ENCODE peak calls at places on chromosomes 5 and 9, in seven cellular contexts. One of them, this sample, is unnamed.

GRCh38 chr9:5608298-5609254 is 20.3 kb upstream of the RIC1 start:
- DNase-seq in cardiac muscle cell: peak
- DNase-seq in cardiac fibroblast: peak
- DNase-seq in right atrium auricular region: no peak
- DNase-seq in fibroblast of lung: peak
- DNase-seq in AG09309: no peak
- DNase-seq in CD8-positive, alpha-beta T cell: no peak
- DNase-seq in this sample: no peak

GRCh38 chr5:167294861-167295685 is 996.4 kb upstream of the WWC1 start:
- DNase-seq in cardiac muscle cell: peak
- DNase-seq in cardiac fibroblast: peak
- DNase-seq in right atrium auricular region: no peak
- DNase-seq in fibroblast of lung: peak
- DNase-seq in AG09309: peak
- DNase-seq in CD8-positive, alpha-beta T cell: no peak
- DNase-seq in this sample: peak

GRCh38 chr9:37935106-37935505 is 31.2 kb upstream of the SLC25A51 start:
- DNase-seq in cardiac muscle cell: no peak
- DNase-seq in cardiac fibroblast: no peak
- DNase-seq in right atrium auricular region: no peak
- DNase-seq in fibroblast of lung: no peak
- DNase-seq in AG09309: no peak
- DNase-seq in CD8-positive, alpha-beta T cell: no peak
- DNase-seq in this sample: no peak

GRCh38 chr9:28927711-28928110 is 1354.4 kb upstream of the C9orf72 start:
- DNase-seq in cardiac muscle cell: no peak
- DNase-seq in cardiac fibroblast: no peak
- DNase-seq in right atrium auricular region: no peak
- DNase-seq in fibroblast of lung: no peak
- DNase-seq in AG09309: no peak
- DNase-seq in CD8-positive, alpha-beta T cell: no peak
- DNase-seq in this sample: no peak

GRCh38 chr9:35001803-35002502 is 12.4 kb downstream of the DNAJB5 start:
- DNase-seq in cardiac muscle cell: no peak
- DNase-seq in cardiac fibroblast: peak
- DNase-seq in right atrium auricular region: peak
- DNase-seq in fibroblast of lung: no peak
- DNase-seq in AG09309: no peak
- DNase-seq in CD8-positive, alpha-beta T cell: no peak
- DNase-seq in this sample: no peak

GRCh38 chr5:96254980-96255681 is 177.9 kb downstream of the PCSK1 start:
- DNase-seq in cardiac muscle cell: peak
- DNase-seq in cardiac fibroblast: peak
- DNase-seq in right atrium auricular region: no peak
- DNase-seq in fibroblast of lung: peak
- DNase-seq in AG09309: peak
- DNase-seq in CD8-positive, alpha-beta T cell: no peak
- DNase-seq in this sample: peak

GRCh38 chr5:15752886-15753285 is 252.9 kb downstream of the FBXL7 start:
- DNase-seq in cardiac muscle cell: peak
- DNase-seq in cardiac fibroblast: peak
- DNase-seq in right atrium auricular region: no peak
- DNase-seq in fibroblast of lung: peak
- DNase-seq in AG09309: no peak
- DNase-seq in CD8-positive, alpha-beta T cell: no peak
- DNase-seq in this sample: peak

GRCh38 chr9:97808972-97809371 is 44.1 kb upstream of the FOXE1 start:
- DNase-seq in cardiac muscle cell: peak
- DNase-seq in cardiac fibroblast: peak
- DNase-seq in right atrium auricular region: no peak
- DNase-seq in fibroblast of lung: no peak
- DNase-seq in AG09309: no peak
- DNase-seq in CD8-positive, alpha-beta T cell: no peak
- DNase-seq in this sample: no peak

GRCh38 chr9:135083241-135083810 is 4.1 kb upstream of the OLFM1 start:
- DNase-seq in cardiac muscle cell: no peak
- DNase-seq in cardiac fibroblast: no peak
- DNase-seq in right atrium auricular region: no peak
- DNase-seq in fibroblast of lung: no peak
- DNase-seq in AG09309: no peak
- DNase-seq in CD8-positive, alpha-beta T cell: no peak
- DNase-seq in this sample: no peak

GRCh38 chr5:38557309-38557710 is 864 bp upstream of the LIFR start:
- DNase-seq in cardiac muscle cell: no peak
- DNase-seq in cardiac fibroblast: no peak
- DNase-seq in right atrium auricular region: no peak
- DNase-seq in fibroblast of lung: no peak
- DNase-seq in AG09309: no peak
- DNase-seq in CD8-positive, alpha-beta T cell: no peak
- DNase-seq in this sample: no peak

GRCh38 chr9:129472651-129473102 is 148.2 kb downstream of the C9orf50 start:
- DNase-seq in cardiac muscle cell: no peak
- DNase-seq in cardiac fibroblast: no peak
- DNase-seq in right atrium auricular region: no peak
- DNase-seq in fibroblast of lung: no peak
- DNase-seq in AG09309: no peak
- DNase-seq in CD8-positive, alpha-beta T cell: no peak
- DNase-seq in this sample: no peak

GRCh38 chr9:2132484-2133082 is 117.4 kb downstream of the SMARCA2 start:
- DNase-seq in cardiac muscle cell: peak
- DNase-seq in cardiac fibroblast: peak
- DNase-seq in right atrium auricular region: no peak
- DNase-seq in fibroblast of lung: peak
- DNase-seq in AG09309: peak
- DNase-seq in CD8-positive, alpha-beta T cell: no peak
- DNase-seq in this sample: no peak

GRCh38 chr5:68177676-68178075 is 37.9 kb upstream of the PIK3R1 start:
- DNase-seq in cardiac muscle cell: no peak
- DNase-seq in cardiac fibroblast: no peak
- DNase-seq in right atrium auricular region: no peak
- DNase-seq in fibroblast of lung: no peak
- DNase-seq in AG09309: no peak
- DNase-seq in CD8-positive, alpha-beta T cell: no peak
- DNase-seq in this sample: no peak

GRCh38 chr5:135108992-135109391 is 75.0 kb upstream of the PITX1 start:
- DNase-seq in cardiac muscle cell: no peak
- DNase-seq in cardiac fibroblast: no peak
- DNase-seq in right atrium auricular region: no peak
- DNase-seq in fibroblast of lung: no peak
- DNase-seq in AG09309: no peak
- DNase-seq in CD8-positive, alpha-beta T cell: no peak
- DNase-seq in this sample: no peak

GRCh38 chr9:85171163-85171562 is 501.6 kb downstream of the NTRK2 start:
- DNase-seq in cardiac muscle cell: no peak
- DNase-seq in cardiac fibroblast: no peak
- DNase-seq in right atrium auricular region: no peak
- DNase-seq in fibroblast of lung: no peak
- DNase-seq in AG09309: no peak
- DNase-seq in CD8-positive, alpha-beta T cell: no peak
- DNase-seq in this sample: no peak

GRCh38 chr5:115151208-115151805 is 18.4 kb downstream of the TRIM36 start:
- DNase-seq in cardiac muscle cell: no peak
- DNase-seq in cardiac fibroblast: no peak
- DNase-seq in right atrium auricular region: no peak
- DNase-seq in fibroblast of lung: no peak
- DNase-seq in AG09309: no peak
- DNase-seq in CD8-positive, alpha-beta T cell: no peak
- DNase-seq in this sample: no peak

GRCh38 chr5:79849486-79850315 is 141.4 kb downstream of the MTX3 start:
- DNase-seq in cardiac muscle cell: no peak
- DNase-seq in cardiac fibroblast: no peak
- DNase-seq in right atrium auricular region: no peak
- DNase-seq in fibroblast of lung: no peak
- DNase-seq in AG09309: no peak
- DNase-seq in CD8-positive, alpha-beta T cell: no peak
- DNase-seq in this sample: no peak

GRCh38 chr5:114237766-114238165 is 124.1 kb upstream of the KCNN2 start:
- DNase-seq in cardiac muscle cell: peak
- DNase-seq in cardiac fibroblast: peak
- DNase-seq in right atrium auricular region: no peak
- DNase-seq in fibroblast of lung: peak
- DNase-seq in AG09309: no peak
- DNase-seq in CD8-positive, alpha-beta T cell: no peak
- DNase-seq in this sample: peak

GRCh38 chr9:127837346-127837745 is 17.1 kb downstream of the ENG start:
- DNase-seq in cardiac muscle cell: peak
- DNase-seq in cardiac fibroblast: peak
- DNase-seq in right atrium auricular region: no peak
- DNase-seq in fibroblast of lung: no peak
- DNase-seq in AG09309: no peak
- DNase-seq in CD8-positive, alpha-beta T cell: no peak
- DNase-seq in this sample: peak

GRCh38 chr9:127833555-127833954 is 20.9 kb downstream of the ENG start:
- DNase-seq in cardiac muscle cell: peak
- DNase-seq in cardiac fibroblast: peak
- DNase-seq in right atrium auricular region: no peak
- DNase-seq in fibroblast of lung: peak
- DNase-seq in AG09309: no peak
- DNase-seq in CD8-positive, alpha-beta T cell: no peak
- DNase-seq in this sample: no peak

GRCh38 chr9:127835930-127836586 is 18.4 kb downstream of the ENG start:
- DNase-seq in cardiac muscle cell: peak
- DNase-seq in cardiac fibroblast: peak
- DNase-seq in right atrium auricular region: no peak
- DNase-seq in fibroblast of lung: peak
- DNase-seq in AG09309: no peak
- DNase-seq in CD8-positive, alpha-beta T cell: no peak
- DNase-seq in this sample: no peak

DNA sequence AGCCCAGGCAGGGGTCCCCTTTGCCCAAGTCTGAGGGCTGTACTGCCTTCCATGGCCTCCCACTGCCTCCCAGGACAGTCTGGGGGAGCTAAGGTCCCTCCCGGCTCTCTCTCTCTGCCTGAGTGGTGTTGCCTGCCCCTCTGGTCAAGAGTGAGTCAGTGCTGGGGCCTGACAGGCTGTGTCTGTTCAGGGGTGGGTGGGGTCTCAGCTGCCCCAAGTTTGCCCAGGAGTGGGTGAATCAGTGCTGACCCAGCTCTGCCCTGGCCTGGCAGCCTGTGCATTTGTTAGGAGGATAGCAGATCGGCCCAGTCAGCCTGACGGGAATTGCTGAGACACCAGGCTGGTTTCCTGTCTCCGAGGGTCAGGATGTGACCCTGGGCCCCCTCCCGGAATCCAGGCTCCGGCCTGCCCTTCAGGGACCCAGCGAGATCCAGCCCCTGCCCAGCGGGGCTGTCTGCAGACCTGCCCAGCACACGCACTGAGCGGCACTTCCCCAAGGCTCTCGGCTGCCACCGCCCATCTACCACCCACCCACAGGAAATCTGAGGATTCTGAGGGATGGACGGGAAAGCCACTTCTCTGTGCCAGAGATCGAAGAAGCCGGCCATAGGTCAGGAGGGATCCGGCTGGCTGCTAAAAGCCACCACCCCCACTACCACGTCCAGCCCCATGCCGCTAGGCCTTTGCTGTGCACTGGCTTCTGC is 15.9 kb downstream of the ENG start:
- DNase-seq in cardiac muscle cell: peak
- DNase-seq in cardiac fibroblast: peak
- DNase-seq in right atrium auricular region: peak
- DNase-seq in fibroblast of lung: peak
- DNase-seq in AG09309: peak
- DNase-seq in CD8-positive, alpha-beta T cell: no peak
- DNase-seq in this sample: peak
- H3K4me3 ChIP-seq in cardiac muscle cell: no peak
- H3K4me3 ChIP-seq in cardiac fibroblast: peak
- H3K4me3 ChIP-seq in right atrium auricular region: no peak
- H3K4me3 ChIP-seq in fibroblast of lung: no peak
- H3K4me3 ChIP-seq in AG09309: peak
- H3K4me3 ChIP-seq in CD8-positive, alpha-beta T cell: no peak
- H3K4me3 ChIP-seq in this sample: no peak

GRCh38 chr9:136689108-136689460 is 1.8 kb upstream of the AGPAT2 start:
- DNase-seq in cardiac muscle cell: no peak
- DNase-seq in cardiac fibroblast: no peak
- DNase-seq in right atrium auricular region: no peak
- DNase-seq in fibroblast of lung: no peak
- DNase-seq in AG09309: no peak
- DNase-seq in CD8-positive, alpha-beta T cell: no peak
- DNase-seq in this sample: no peak
- H3K4me3 ChIP-seq in cardiac muscle cell: no peak
- H3K4me3 ChIP-seq in cardiac fibroblast: no peak
- H3K4me3 ChIP-seq in right atrium auricular region: no peak
- H3K4me3 ChIP-seq in fibroblast of lung: no peak
- H3K4me3 ChIP-seq in AG09309: no peak
- H3K4me3 ChIP-seq in CD8-positive, alpha-beta T cell: no peak
- H3K4me3 ChIP-seq in this sample: no peak

DNA sequence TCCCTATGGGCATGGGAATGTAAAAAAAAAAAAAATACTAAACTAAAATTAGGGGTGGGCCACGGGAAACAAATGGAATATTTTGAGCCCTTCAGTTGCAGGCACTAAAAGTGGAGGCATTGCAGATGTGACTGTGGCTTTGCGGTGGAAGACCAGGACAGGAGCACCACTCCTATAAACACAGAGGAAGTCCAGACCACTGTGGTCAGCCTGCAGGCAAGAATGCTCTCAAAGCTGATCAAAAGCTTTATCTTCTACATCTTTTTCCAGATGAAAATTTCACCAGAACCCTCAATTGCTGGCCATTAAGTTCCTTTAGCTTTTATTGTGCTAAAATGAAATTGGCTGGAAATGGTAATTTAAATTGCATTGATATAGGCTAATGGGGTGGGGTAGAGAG is 208.8 kb downstream of the ERCC6L2 start:
- DNase-seq in cardiac muscle cell: no peak
- DNase-seq in cardiac fibroblast: no peak
- DNase-seq in right atrium auricular region: no peak
- DNase-seq in fibroblast of lung: peak
- DNase-seq in AG09309: no peak
- DNase-seq in CD8-positive, alpha-beta T cell: no peak
- DNase-seq in this sample: no peak
- H3K4me3 ChIP-seq in cardiac muscle cell: no peak
- H3K4me3 ChIP-seq in cardiac fibroblast: no peak
- H3K4me3 ChIP-seq in right atrium auricular region: no peak
- H3K4me3 ChIP-seq in fibroblast of lung: no peak
- H3K4me3 ChIP-seq in AG09309: no peak
- H3K4me3 ChIP-seq in CD8-positive, alpha-beta T cell: no peak
- H3K4me3 ChIP-seq in this sample: no peak

GRCh38 chr9:136728080-136728547 is 14.6 kb downstream of the LCN10 start:
- DNase-seq in cardiac muscle cell: peak
- DNase-seq in cardiac fibroblast: peak
- DNase-seq in right atrium auricular region: peak
- DNase-seq in fibroblast of lung: peak
- DNase-seq in AG09309: peak
- DNase-seq in CD8-positive, alpha-beta T cell: peak
- DNase-seq in this sample: peak

GRCh38 chr9:136725612-136726011 is 13.2 kb downstream of the DIPK1B start:
- DNase-seq in cardiac muscle cell: peak
- DNase-seq in cardiac fibroblast: peak
- DNase-seq in right atrium auricular region: no peak
- DNase-seq in fibroblast of lung: no peak
- DNase-seq in AG09309: no peak
- DNase-seq in CD8-positive, alpha-beta T cell: no peak
- DNase-seq in this sample: no peak

GRCh38 chr9:136724772-136725171 is 12.4 kb downstream of the DIPK1B start:
- DNase-seq in cardiac muscle cell: no peak
- DNase-seq in cardiac fibroblast: no peak
- DNase-seq in right atrium auricular region: no peak
- DNase-seq in fibroblast of lung: no peak
- DNase-seq in AG09309: no peak
- DNase-seq in CD8-positive, alpha-beta T cell: no peak
- DNase-seq in this sample: no peak

GRCh38 chr9:136726631-136727191 is 14.3 kb downstream of the DIPK1B start:
- DNase-seq in cardiac muscle cell: no peak
- DNase-seq in cardiac fibroblast: no peak
- DNase-seq in right atrium auricular region: no peak
- DNase-seq in fibroblast of lung: peak
- DNase-seq in AG09309: no peak
- DNase-seq in CD8-positive, alpha-beta T cell: peak
- DNase-seq in this sample: no peak

GRCh38 chr9:136726118-136726517 is 13.7 kb downstream of the DIPK1B start:
- DNase-seq in cardiac muscle cell: no peak
- DNase-seq in cardiac fibroblast: no peak
- DNase-seq in right atrium auricular region: no peak
- DNase-seq in fibroblast of lung: no peak
- DNase-seq in AG09309: no peak
- DNase-seq in CD8-positive, alpha-beta T cell: no peak
- DNase-seq in this sample: no peak
- H3K4me3 ChIP-seq in cardiac muscle cell: no peak
- H3K4me3 ChIP-seq in cardiac fibroblast: peak
- H3K4me3 ChIP-seq in right atrium auricular region: peak
- H3K4me3 ChIP-seq in fibroblast of lung: peak
- H3K4me3 ChIP-seq in AG09309: peak
- H3K4me3 ChIP-seq in CD8-positive, alpha-beta T cell: peak
- H3K4me3 ChIP-seq in this sample: peak